ENCODE peak calls at places on chromosomes 6 and 20, in ten cellular contexts. D is fibroblast of the aortic adventitia; Z is Right ventricle myocardium inferior; X is osteocyte; P is HTR-8/SVneo; F is CD8-positive, alpha-beta memory T cell; B is activated CD4-positive, CD25-positive, alpha-beta regulatory T cell; T is HEK293T; H is stimulated activated CD4-positive, alpha-beta T cell treated with anti-CD3 and anti-CD28 coated beads, Interleukin-15, amount 100 ng/mL, for 24 hours; L is skeletal muscle cell. R is an unnamed sample.
A peak's percentile ranks its signal among the peaks of the same experiment; 100 is the strongest.

GRCh38 chr6:113680351-113680750 is 176.8 kb upstream of the MARCKS start:
- DNase-seq in D (no peak), Z (no peak), X (no peak), P (no peak), F (no peak), B (no peak), T (no peak), H (no peak), L (no peak), R (no peak)

GRCh38 chr6:148866657-148867268 is 119.9 kb downstream of the UST start:
- DNase-seq in D (no peak), Z (no peak), X (no peak), P (no peak), F (no peak), B (no peak), T (no peak), H (no peak), L (no peak), R (no peak)

GRCh38 chr20:3377644-3378043 is 29.8 kb downstream of the DNAAF9 start:
- DNase-seq in D (no peak), Z (no peak), X (no peak), P (no peak), F (no peak), B (no peak), T (no peak), H (no peak), L (no peak), R (no peak)

GRCh38 chr6:161011509-161012480 is 20.2 kb downstream of the MAP3K4 start:
- DNase-seq in D (peak; percentile 68), Z (no peak), X (no peak), P (no peak), F (no peak), B (no peak), T (no peak), H (no peak), L (no peak), R (no peak)

GRCh38 chr6:74925683-74926082 is 280.2 kb downstream of the COL12A1 start:
- DNase-seq in D (no peak), Z (no peak), X (no peak), P (no peak), F (no peak), B (no peak), T (no peak), H (no peak), L (no peak), R (peak; percentile 76)

GRCh38 chr6:156814036-156814581 is 36.9 kb downstream of the ARID1B start:
- DNase-seq in D (no peak), Z (no peak), X (no peak), P (no peak), F (no peak), B (no peak), T (no peak), H (no peak), L (no peak), R (no peak)

GRCh38 chr20:37524859-37525708 is 2.6 kb downstream of the BLCAP start:
- DNase-seq in D (peak; percentile 41), Z (no peak), X (no peak), P (peak; percentile 83), F (no peak), B (no peak), T (no peak), H (peak; percentile 55), L (no peak), R (no peak)

GRCh38 chr6:170049641-170050491 is 241.0 kb downstream of the DLL1 start:
- DNase-seq in D (no peak), Z (peak; percentile 90), X (peak; percentile 76), P (no peak), F (no peak), B (no peak), T (no peak), H (no peak), L (no peak), R (peak; percentile 93)

GRCh38 chr6:129342243-129342642 is 367.7 kb downstream of the ARHGAP18 start:
- DNase-seq in D (peak; percentile 68), Z (no peak), X (no peak), P (no peak), F (no peak), B (no peak), T (no peak), H (no peak), L (peak; percentile 31), R (no peak)

GRCh38 chr6:53752856-53753255 is 41.9 kb upstream of the LRRC1 start:
- DNase-seq in D (peak; percentile 72), Z (no peak), X (no peak), P (peak; percentile 40), F (no peak), B (no peak), T (no peak), H (no peak), L (no peak), R (no peak)

GRCh38 chr20:986733-987355 is 15.3 kb downstream of the RSPO4 start:
- DNase-seq in D (no peak), Z (no peak), X (no peak), P (no peak), F (no peak), B (no peak), T (no peak), H (no peak), L (no peak), R (peak; percentile 71)

GRCh38 chr6:70280462-70280861 is 22.4 kb downstream of the COL9A1 start:
- DNase-seq in D (no peak), Z (peak; percentile 48), X (no peak), P (no peak), F (no peak), B (no peak), T (no peak), H (no peak), L (no peak), R (no peak)

GRCh38 chr6:149201068-149201655 is 116.3 kb upstream of the TAB2 start:
- DNase-seq in D (no peak), Z (no peak), X (no peak), P (no peak), F (no peak), B (no peak), T (no peak), H (no peak), L (no peak), R (no peak)

GRCh38 chr20:46779831-46780230 is 70.4 kb downstream of the SLC2A10 start:
- DNase-seq in D (no peak), Z (no peak), X (no peak), P (no peak), F (no peak), B (no peak), T (no peak), H (no peak), L (no peak), R (no peak)

GRCh38 chr20:48791666-48792071 is 36.1 kb downstream of the PREX1 start:
- DNase-seq in D (peak; percentile 90), Z (no peak), X (no peak), P (no peak), F (no peak), B (no peak), T (no peak), H (no peak), L (no peak), R (no peak)

GRCh38 chr6:7298113-7298512 is 14.9 kb downstream of the SSR1 start:
- DNase-seq in D (no peak), Z (no peak), X (no peak), P (no peak), F (no peak), B (no peak), T (no peak), H (no peak), L (no peak), R (no peak)

GRCh38 chr6:169805242-169805838 is 53.9 kb downstream of the ERMARD start:
- DNase-seq in D (no peak), Z (no peak), X (no peak), P (no peak), F (peak; percentile 24), B (no peak), T (no peak), H (no peak), L (no peak), R (peak; percentile 49)

GRCh38 chr6:163173741-163174140 is 240.8 kb upstream of the QKI start:
- DNase-seq in D (no peak), Z (no peak), X (no peak), P (no peak), F (no peak), B (no peak), T (no peak), H (no peak), L (no peak), R (no peak)

GRCh38 chr20:53079483-53079810 is 107.3 kb downstream of the TSHZ2 start:
- DNase-seq in D (peak; percentile 16), Z (no peak), X (no peak), P (no peak), F (no peak), B (no peak), T (no peak), H (no peak), L (no peak), R (no peak)

GRCh38 chr20:57707320-57707719 is 2.5 kb downstream of the PMEPA1 start:
- DNase-seq in D (no peak), Z (no peak), X (no peak), P (no peak), F (no peak), B (no peak), T (no peak), H (no peak), L (no peak), R (no peak)

R was measured in NB4.